ENCODE peak calls at places on chromosomes 7 and 10, in five cellular contexts. Z, E, R, X and L are unnamed samples.
A peak's percentile ranks its signal among the peaks of the same experiment; 100 is the strongest.

GRCh38 chr7:108497082-108497725 is 28.7 kb downstream of the PNPLA8 start:
- DNase-seq in R (peak; percentile 21), E (peak; percentile 73), Z (peak; percentile 22), X (peak; percentile 36), L (peak; percentile 38)

GRCh38 chr7:145957160-145957890 is 159.3 kb upstream of the CNTNAP2 start:
- DNase-seq in X (no peak), R (no peak), E (no peak), Z (no peak), L (no peak)

GRCh38 chr7:30459591-30460245 is 18.9 kb downstream of the NOD1 start:
- DNase-seq in E (no peak), Z (no peak), R (peak; percentile 88), X (no peak), L (peak; percentile 85)

GRCh38 chr7:87851242-87851641 is 24.9 kb downstream of the SLC25A40 start:
- DNase-seq in E (no peak), R (no peak), Z (no peak), X (no peak), L (no peak)

GRCh38 chr7:134290286-134290685 is 26.4 kb downstream of the SLC35B4 start:
- DNase-seq in R (no peak), E (no peak), X (no peak), Z (no peak), L (peak; percentile 12)

GRCh38 chr7:27386581-27386980 is 144.0 kb downstream of the EVX1 start:
- DNase-seq in Z (no peak), E (no peak), R (no peak), X (no peak), L (no peak)

GRCh38 chr10:13399236-13399635 is 51.1 kb upstream of the SEPHS1 start:
- DNase-seq in E (no peak), Z (no peak), X (no peak), R (no peak), L (no peak)

GRCh38 chr10:49272251-49273081 is 26.5 kb upstream of the C10orf71 start:
- DNase-seq in E (no peak), X (no peak), R (peak; percentile 3), Z (no peak), L (no peak)

GRCh38 chr7:108265007-108265406 is 134.8 kb upstream of the LAMB4 start:
- DNase-seq in Z (no peak), X (no peak), R (no peak), E (no peak), L (no peak)

GRCh38 chr10:125041856-125042506 is 100.1 kb downstream of the ZRANB1 start:
- DNase-seq in Z (no peak), E (no peak), R (no peak), X (no peak), L (no peak)

GRCh38 chr7:25619963-25620799 is 391.9 kb upstream of the NPVF start:
- DNase-seq in Z (peak; percentile 32), R (no peak), X (no peak), E (no peak), L (no peak)

GRCh38 chr10:5999440-6000165 is 22.3 kb upstream of the IL15RA start:
- DNase-seq in Z (no peak), X (no peak), E (peak; percentile 75), R (no peak), L (no peak)

GRCh38 chr7:138926241-138926612 is 55.0 kb downstream of the KIAA1549 start:
- DNase-seq in E (no peak), Z (no peak), R (no peak), X (no peak), L (no peak)

GRCh38 chr7:158880973-158881372 is 24.6 kb downstream of the DYNC2I1 start:
- DNase-seq in E (no peak), R (no peak), Z (no peak), X (no peak), L (no peak)

GRCh38 chr7:41967156-41967555 is 264.3 kb upstream of the INHBA start:
- DNase-seq in Z (no peak), X (no peak), E (no peak), R (peak; percentile 31), L (no peak)

GRCh38 chr7:129617178-129617577 is 5.7 kb downstream of the NRF1 start:
- DNase-seq in R (no peak), Z (no peak), X (no peak), E (no peak), L (no peak)

GRCh38 chr7:155738652-155739537 is 73.4 kb downstream of the SHH start:
- DNase-seq in R (peak; percentile 40), E (peak; percentile 37), X (peak; percentile 47), Z (peak; percentile 78), L (peak; percentile 78)

GRCh38 chr7:1748076-1748750 is 78.1 kb downstream of the ELFN1 start:
- DNase-seq in Z (no peak), X (no peak), R (no peak), E (no peak), L (no peak)